ENCODE peak calls at places on chromosome 19, in four cellular contexts. One of them, this sample, is unnamed.

GRCh38 chr19:35229601-35230000 is 1.1 kb upstream of the FAM187B start:
- DNase-seq in cardiac fibroblast: no peak
- DNase-seq in astrocyte of the spinal cord: no peak
- DNase-seq in dorsolateral prefrontal cortex: no peak
- DNase-seq in this sample: no peak

GRCh38 chr19:29088761-29089160 is 124.2 kb downstream of the UQCRFS1 start:
- DNase-seq in cardiac fibroblast: no peak
- DNase-seq in astrocyte of the spinal cord: no peak
- DNase-seq in dorsolateral prefrontal cortex: no peak
- DNase-seq in this sample: no peak

GRCh38 chr19:28494466-28494865 is 718.5 kb downstream of the UQCRFS1 start:
- DNase-seq in cardiac fibroblast: no peak
- DNase-seq in astrocyte of the spinal cord: no peak
- DNase-seq in dorsolateral prefrontal cortex: no peak
- DNase-seq in this sample: no peak

GRCh38 chr19:27770095-27770494 is 1442.9 kb downstream of the UQCRFS1 start:
- DNase-seq in cardiac fibroblast: no peak
- DNase-seq in astrocyte of the spinal cord: no peak
- DNase-seq in dorsolateral prefrontal cortex: no peak
- DNase-seq in this sample: no peak

GRCh38 chr19:42091300-42092266 is 15.6 kb downstream of the ZNF574 start:
- DNase-seq in cardiac fibroblast: peak
- DNase-seq in astrocyte of the spinal cord: no peak
- DNase-seq in dorsolateral prefrontal cortex: no peak
- DNase-seq in this sample: peak

GRCh38 chr19:39306075-39306474 is 9.9 kb downstream of the IFNL1 start:
- DNase-seq in cardiac fibroblast: no peak
- DNase-seq in astrocyte of the spinal cord: no peak
- DNase-seq in dorsolateral prefrontal cortex: no peak
- DNase-seq in this sample: no peak

GRCh38 chr19:912181-913079 is 589 bp downstream of the R3HDM4 start:
- DNase-seq in cardiac fibroblast: no peak
- DNase-seq in astrocyte of the spinal cord: no peak
- DNase-seq in dorsolateral prefrontal cortex: no peak
- DNase-seq in this sample: no peak

GRCh38 chr19:4081441-4082129 is 14.9 kb upstream of the ZBTB7A start:
- DNase-seq in cardiac fibroblast: no peak
- DNase-seq in astrocyte of the spinal cord: no peak
- DNase-seq in dorsolateral prefrontal cortex: no peak
- DNase-seq in this sample: no peak

GRCh38 chr19:13908674-13909073 is 2.7 kb downstream of the CC2D1A start:
- DNase-seq in cardiac fibroblast: no peak
- DNase-seq in astrocyte of the spinal cord: no peak
- DNase-seq in dorsolateral prefrontal cortex: no peak
- DNase-seq in this sample: no peak

GRCh38 chr19:17528610-17529009 is 17.2 kb downstream of the PGLS start:
- DNase-seq in cardiac fibroblast: no peak
- DNase-seq in astrocyte of the spinal cord: no peak
- DNase-seq in dorsolateral prefrontal cortex: no peak
- DNase-seq in this sample: no peak

GRCh38 chr19:2261438-2262172 is 5.4 kb upstream of the JSRP1 start:
- DNase-seq in cardiac fibroblast: peak
- DNase-seq in astrocyte of the spinal cord: no peak
- DNase-seq in dorsolateral prefrontal cortex: no peak
- DNase-seq in this sample: no peak

GRCh38 chr19:10826846-10827245 is 9.2 kb downstream of the TMED1 start:
- DNase-seq in cardiac fibroblast: no peak
- DNase-seq in astrocyte of the spinal cord: no peak
- DNase-seq in dorsolateral prefrontal cortex: no peak
- DNase-seq in this sample: no peak

GRCh38 chr19:43774103-43774939 is 6.5 kb downstream of the KCNN4 start:
- DNase-seq in cardiac fibroblast: peak
- DNase-seq in astrocyte of the spinal cord: no peak
- DNase-seq in dorsolateral prefrontal cortex: no peak
- DNase-seq in this sample: peak
- TF ChIP-seq CTCF in cardiac fibroblast: peak
- TF ChIP-seq CTCF in astrocyte of the spinal cord: peak
- TF ChIP-seq CTCF in dorsolateral prefrontal cortex: peak
- TF ChIP-seq CTCF in this sample: peak

GRCh38 chr19:37987356-37988332 is 80.6 kb downstream of the SIPA1L3 start:
- DNase-seq in cardiac fibroblast: no peak
- DNase-seq in astrocyte of the spinal cord: no peak
- DNase-seq in dorsolateral prefrontal cortex: no peak
- DNase-seq in this sample: no peak
- TF ChIP-seq CTCF in cardiac fibroblast: peak
- TF ChIP-seq CTCF in astrocyte of the spinal cord: peak
- TF ChIP-seq CTCF in dorsolateral prefrontal cortex: no peak
- TF ChIP-seq CTCF in this sample: no peak

GRCh38 chr19:46494936-46495788 is 505 bp downstream of the PNMA8B start:
- DNase-seq in cardiac fibroblast: no peak
- DNase-seq in astrocyte of the spinal cord: no peak
- DNase-seq in dorsolateral prefrontal cortex: no peak
- DNase-seq in this sample: no peak
- TF ChIP-seq CTCF in cardiac fibroblast: no peak
- TF ChIP-seq CTCF in astrocyte of the spinal cord: no peak
- TF ChIP-seq CTCF in dorsolateral prefrontal cortex: no peak
- TF ChIP-seq CTCF in this sample: no peak

GRCh38 chr19:58575183-58576041 is 2.3 kb upstream of the MZF1 start:
- DNase-seq in cardiac fibroblast: peak
- DNase-seq in astrocyte of the spinal cord: peak
- DNase-seq in dorsolateral prefrontal cortex: peak
- DNase-seq in this sample: peak
- TF ChIP-seq CTCF in cardiac fibroblast: peak
- TF ChIP-seq CTCF in astrocyte of the spinal cord: no peak
- TF ChIP-seq CTCF in dorsolateral prefrontal cortex: peak
- TF ChIP-seq CTCF in this sample: peak

This sample was measured in HFFc6.